ENCODE peak calls at places on chromosomes 13 and 19, in seven cellular contexts. I, Z, J, B, S, U and Y are unnamed samples.

GRCh38 chr19:23070353-23070781 is 46.5 kb upstream of the ZNF730 start:
- DNase-seq in I (peak), Z (peak), J (no peak), B (no peak), S (no peak), U (peak), Y (no peak)

GRCh38 chr13:35481777-35482176 is 5.3 kb upstream of the MAB21L1 start:
- DNase-seq in I (no peak), Z (no peak), J (no peak), B (no peak), S (no peak), U (no peak), Y (no peak)

GRCh38 chr13:24693862-24694471 is 13.8 kb downstream of the ATP12A start:
- DNase-seq in I (peak), Z (peak), J (peak), B (peak), S (no peak), U (peak), Y (peak)

GRCh38 chr13:51913421-51914136 is 51.8 kb downstream of the CCDC70 start:
- DNase-seq in I (no peak), Z (no peak), J (no peak), B (no peak), S (no peak), U (no peak), Y (no peak)

GRCh38 chr13:24251525-24251924 is 57.9 kb upstream of the C1QTNF9 start:
- DNase-seq in I (no peak), Z (peak), J (no peak), B (no peak), S (peak), U (no peak), Y (no peak)

GRCh38 chr19:48513289-48514122 is 1.9 kb upstream of the LMTK3 start:
- DNase-seq in I (peak), Z (peak), J (peak), B (peak), S (peak), U (peak), Y (no peak)

GRCh38 chr19:40511487-40511886 is 44.7 kb downstream of the SPTBN4 start:
- DNase-seq in I (no peak), Z (no peak), J (no peak), B (no peak), S (no peak), U (no peak), Y (no peak)

GRCh38 chr13:113886561-113887112 is 22.8 kb upstream of the GAS6 start:
- DNase-seq in I (no peak), Z (no peak), J (no peak), B (no peak), S (no peak), U (no peak), Y (no peak)

GRCh38 chr19:49338691-49339363 is 3.6 kb downstream of the CD37 start:
- DNase-seq in I (peak), Z (peak), J (peak), B (peak), S (no peak), U (peak), Y (no peak)

GRCh38 chr19:16416574-16416973 is 55.2 kb downstream of the EPS15L1 start:
- DNase-seq in I (no peak), Z (no peak), J (no peak), B (no peak), S (no peak), U (no peak), Y (no peak)

GRCh38 chr13:93554514-93554913 is 327.9 kb downstream of the GPC6 start:
- DNase-seq in I (no peak), Z (no peak), J (no peak), B (no peak), S (no peak), U (no peak), Y (no peak)

GRCh38 chr19:18809149-18809978 is 18.3 kb upstream of the COMP start:
- DNase-seq in I (no peak), Z (no peak), J (peak), B (no peak), S (no peak), U (no peak), Y (no peak)

GRCh38 chr13:71290963-71291937 is 575.8 kb downstream of the DACH1 start:
- DNase-seq in I (no peak), Z (peak), J (peak), B (peak), S (no peak), U (peak), Y (peak)

GRCh38 chr13:30985637-30986205 is 53.3 kb downstream of the TEX26 start:
- DNase-seq in I (no peak), Z (no peak), J (peak), B (no peak), S (no peak), U (no peak), Y (peak)

GRCh38 chr19:53132231-53132991 is at the start of gene ZNF415:
- DNase-seq in I (peak), Z (peak), J (peak), B (no peak), S (peak), U (no peak), Y (peak)

GRCh38 chr13:30895773-30896172 is 10.3 kb upstream of the MEDAG start:
- DNase-seq in I (peak), Z (no peak), J (peak), B (no peak), S (no peak), U (no peak), Y (peak)

GRCh38 chr19:47471733-47472457 is at the start of gene SLC8A2:
- DNase-seq in I (peak), Z (peak), J (peak), B (peak), S (peak), U (peak), Y (peak)

GRCh38 chr13:30647824-30648521 is 30.3 kb downstream of the USPL1 start:
- DNase-seq in I (no peak), Z (no peak), J (no peak), B (no peak), S (no peak), U (no peak), Y (no peak)

GRCh38 chr13:30845297-30846214 is 60.5 kb upstream of the MEDAG start:
- DNase-seq in I (no peak), Z (no peak), J (no peak), B (peak), S (no peak), U (no peak), Y (no peak)

GRCh38 chr13:113022391-113023216 is 53.6 kb downstream of the MCF2L start:
- DNase-seq in I (peak), Z (no peak), J (peak), B (peak), S (no peak), U (no peak), Y (no peak)

GRCh38 chr19:39178296-39179006 is 18.3 kb upstream of the NCCRP1 start:
- DNase-seq in I (no peak), Z (no peak), J (no peak), B (no peak), S (no peak), U (no peak), Y (no peak)

GRCh38 chr13:101452519-101453485 is at the start of gene ITGBL1:
- DNase-seq in I (no peak), Z (no peak), J (no peak), B (no peak), S (no peak), U (no peak), Y (peak)

GRCh38 chr13:112686987-112687386 is 2.9 kb upstream of the ATP11A start:
- DNase-seq in I (no peak), Z (no peak), J (no peak), B (no peak), S (no peak), U (no peak), Y (no peak)

GRCh38 chr13:109684084-109684835 is 102.1 kb downstream of the IRS2 start:
- DNase-seq in I (no peak), Z (no peak), J (no peak), B (no peak), S (no peak), U (no peak), Y (no peak)

GRCh38 chr19:40467007-40467565 is 285 bp downstream of the SPTBN4 start:
- DNase-seq in I (no peak), Z (peak), J (no peak), B (no peak), S (no peak), U (no peak), Y (no peak)

GRCh38 chr19:54502518-54503048 is at the start of gene LAIR2:
- DNase-seq in I (no peak), Z (no peak), J (no peak), B (no peak), S (no peak), U (no peak), Y (no peak)

GRCh38 chr13:76790519-76791289 is 95.5 kb downstream of the KCTD12 start:
- DNase-seq in I (no peak), Z (no peak), J (no peak), B (no peak), S (no peak), U (peak), Y (no peak)

GRCh38 chr13:102774596-102775375 is 1.2 kb upstream of the TEX30 start:
- DNase-seq in I (no peak), Z (no peak), J (no peak), B (no peak), S (no peak), U (no peak), Y (no peak)

GRCh38 chr19:40933025-40933424 is 51.0 kb upstream of the CYP2A7 start:
- DNase-seq in I (peak), Z (no peak), J (no peak), B (peak), S (no peak), U (no peak), Y (no peak)

GRCh38 chr13:35648109-35648508 is 171.6 kb upstream of the MAB21L1 start:
- DNase-seq in I (no peak), Z (no peak), J (no peak), B (no peak), S (no peak), U (no peak), Y (no peak)

GRCh38 chr13:78197231-78197630 is 278.6 kb upstream of the EDNRB start:
- DNase-seq in I (no peak), Z (no peak), J (peak), B (no peak), S (no peak), U (no peak), Y (no peak)

GRCh38 chr19:18097217-18097992 is at the start of gene MAST3:
- DNase-seq in I (peak), Z (peak), J (peak), B (peak), S (peak), U (peak), Y (peak)

GRCh38 chr19:29542776-29543175 is 17.0 kb downstream of the VSTM2B start:
- DNase-seq in I (no peak), Z (no peak), J (no peak), B (no peak), S (no peak), U (no peak), Y (no peak)